ENCODE peak calls at places on chromosomes 12 and 14, in nine cellular contexts. L is fibroblast of lung, P is A549, F is type B pancreatic cell, U is tibial nerve, J is lower lobe of right lung, W is nephron progenitor cell, N is fibroblast of the aortic adventitia, X is natural killer cell. H is an unnamed sample.
A peak's percentile ranks its signal among the peaks of the same experiment; 100 is the strongest.

GRCh38 chr12:87202189-87202588 is 827.0 kb downstream of the C12orf50 start:
- DNase-seq in L (no peak), P (no peak), F (no peak), U (no peak), J (no peak), W (no peak), N (no peak), X (no peak), H (no peak)

GRCh38 chr12:99544457-99544856 is 103.1 kb upstream of the GARIN6 start:
- DNase-seq in L (no peak), P (no peak), F (no peak), U (no peak), J (no peak), W (no peak), N (no peak), X (no peak), H (no peak)

GRCh38 chr12:94123127-94123526 is 25.2 kb upstream of the PLXNC1 start:
- DNase-seq in L (no peak), P (no peak), F (no peak), U (no peak), J (no peak), W (no peak), N (no peak), X (no peak), H (no peak)

GRCh38 chr14:95885278-95885677 is 8.6 kb downstream of the TUNAR start:
- DNase-seq in L (no peak), P (no peak), F (no peak), U (no peak), J (no peak), W (no peak), N (no peak), X (no peak), H (no peak)

GRCh38 chr12:82708507-82708906 is 21.8 kb downstream of the TMTC2 start:
- DNase-seq in L (peak; percentile 5), P (no peak), F (no peak), U (no peak), J (no peak), W (no peak), N (no peak), X (no peak), H (no peak)

GRCh38 chr12:15278816-15279658 is 43.3 kb upstream of the PTPRO start:
- DNase-seq in L (peak; percentile 72), P (no peak), F (no peak), U (no peak), J (peak; percentile 89), W (no peak), N (peak; percentile 94), X (no peak), H (no peak)

GRCh38 chr12:108039794-108040193 is 89.3 kb upstream of the WSCD2 start:
- DNase-seq in L (no peak), P (no peak), F (no peak), U (no peak), J (no peak), W (no peak), N (no peak), X (no peak), H (no peak)

GRCh38 chr12:84272324-84272723 is 640.3 kb downstream of the SLC6A15 start:
- DNase-seq in L (no peak), P (no peak), F (no peak), U (no peak), J (no peak), W (no peak), N (no peak), X (no peak), H (no peak)

GRCh38 chr12:3896851-3897351 is 23.7 kb upstream of the PARP11 start:
- DNase-seq in L (no peak), P (no peak), F (no peak), U (no peak), J (no peak), W (no peak), N (no peak), X (no peak), H (no peak)

GRCh38 chr12:26054383-26054782 is 70.5 kb downstream of the BHLHE41 start:
- DNase-seq in L (no peak), P (no peak), F (no peak), U (no peak), J (no peak), W (no peak), N (no peak), X (no peak), H (no peak)

GRCh38 chr14:76955575-76956252 is 72.8 kb downstream of the IRF2BPL start:
- DNase-seq in L (peak; percentile 39), P (peak; percentile 60), F (no peak), U (no peak), J (no peak), W (no peak), N (no peak), X (peak; percentile 49), H (peak; percentile 32)

GRCh38 chr12:52796429-52796794 is 495 bp upstream of the KRT3 start:
- DNase-seq in L (no peak), P (no peak), F (no peak), U (no peak), J (no peak), W (no peak), N (no peak), X (no peak), H (no peak)

GRCh38 chr14:26841920-26842741 is 244.3 kb upstream of the NOVA1 start:
- DNase-seq in L (peak; percentile 99), P (peak; percentile 96), F (no peak), U (peak; percentile 46), J (no peak), W (no peak), N (peak; percentile 99), X (no peak), H (no peak)

GRCh38 chr14:88422919-88423318 is 37.5 kb downstream of the SPATA7 start:
- DNase-seq in L (peak; percentile 56), P (no peak), F (no peak), U (no peak), J (no peak), W (no peak), N (peak; percentile 55), X (no peak), H (no peak)

GRCh38 chr12:12338528-12339168 is 11.4 kb downstream of the MANSC1 start:
- DNase-seq in L (no peak), P (no peak), F (no peak), U (no peak), J (no peak), W (no peak), N (peak; percentile 70), X (no peak), H (no peak)

GRCh38 chr12:57795354-57795753 is 12.8 kb downstream of the TSFM start:
- DNase-seq in L (no peak), P (no peak), F (no peak), U (no peak), J (no peak), W (no peak), N (no peak), X (no peak), H (no peak)

GRCh38 chr12:96501139-96501741 is 11.9 kb downstream of the CFAP54 start:
- DNase-seq in L (peak; percentile 68), P (peak; percentile 84), F (no peak), U (no peak), J (no peak), W (no peak), N (peak; percentile 77), X (peak; percentile 23), H (no peak)

GRCh38 chr12:96501908-96502307 is 12.5 kb downstream of the CFAP54 start:
- DNase-seq in L (no peak), P (no peak), F (no peak), U (no peak), J (no peak), W (no peak), N (no peak), X (no peak), H (no peak)

GRCh38 chr12:96502477-96502876 is 13.1 kb downstream of the CFAP54 start:
- DNase-seq in L (no peak), P (peak; percentile 26), F (no peak), U (no peak), J (no peak), W (no peak), N (no peak), X (no peak), H (no peak)

GRCh38 chr12:96502949-96503532 is 13.7 kb downstream of the CFAP54 start:
- DNase-seq in L (no peak), P (no peak), F (no peak), U (no peak), J (no peak), W (no peak), N (no peak), X (no peak), H (no peak)

GRCh38 chr12:96500686-96501085 is 11.3 kb downstream of the CFAP54 start:
- DNase-seq in L (peak; percentile 71), P (no peak), F (no peak), U (no peak), J (no peak), W (no peak), N (peak; percentile 68), X (no peak), H (no peak)
- TF ChIP-seq CTCF in L (no peak), P (no peak), F (no peak), U (no peak), J (no peak), W (no peak), N (peak; percentile 34), X (no peak), H (no peak)

GRCh38 chr12:49626169-49626835 is 2.9 kb downstream of the PRPF40B start:
- DNase-seq in L (no peak), P (no peak), F (no peak), U (no peak), J (no peak), W (no peak), N (peak; percentile 27), X (no peak), H (no peak)
- TF ChIP-seq CTCF in L (no peak), P (no peak), F (no peak), U (no peak), J (no peak), W (no peak), N (peak; percentile 29), X (no peak), H (no peak)

DNA sequence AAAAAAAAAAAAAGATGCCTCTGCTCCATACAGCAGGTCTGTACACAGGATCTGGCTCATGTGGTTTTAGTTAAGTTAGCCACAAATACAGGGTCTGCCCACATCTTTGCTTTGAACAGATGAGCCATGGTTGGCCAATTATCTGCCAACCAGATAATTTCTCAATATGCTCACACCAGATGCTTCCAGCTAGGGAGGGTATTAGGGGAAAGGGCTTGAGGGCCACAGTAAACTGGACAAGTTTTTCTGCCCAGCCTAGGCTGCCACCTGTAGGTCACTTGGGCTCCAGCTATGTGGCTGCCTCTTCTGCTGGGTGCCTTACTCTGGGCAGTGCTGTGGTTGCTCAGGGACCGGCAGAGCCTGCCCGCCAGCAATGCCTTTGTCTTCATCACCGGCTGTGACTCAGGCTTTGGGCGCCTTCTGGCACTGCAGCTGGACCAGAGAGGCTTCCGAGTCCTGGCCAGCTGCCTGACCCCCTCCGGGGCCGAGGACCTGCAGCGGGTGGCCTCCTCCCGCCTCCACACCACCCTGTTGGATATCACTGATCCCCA is 776 bp downstream of the RDH5 start:
- DNase-seq in L (peak; percentile 93), P (peak; percentile 80), F (no peak), U (peak; percentile 33), J (peak; percentile 72), W (no peak), N (peak; percentile 92), X (no peak), H (no peak)
- TF ChIP-seq CTCF in L (peak; percentile 40), P (peak; percentile 70), F (peak; percentile 49), U (peak; percentile 67), J (peak; percentile 50), W (no peak), N (peak; percentile 71), X (no peak), H (no peak)

DNA sequence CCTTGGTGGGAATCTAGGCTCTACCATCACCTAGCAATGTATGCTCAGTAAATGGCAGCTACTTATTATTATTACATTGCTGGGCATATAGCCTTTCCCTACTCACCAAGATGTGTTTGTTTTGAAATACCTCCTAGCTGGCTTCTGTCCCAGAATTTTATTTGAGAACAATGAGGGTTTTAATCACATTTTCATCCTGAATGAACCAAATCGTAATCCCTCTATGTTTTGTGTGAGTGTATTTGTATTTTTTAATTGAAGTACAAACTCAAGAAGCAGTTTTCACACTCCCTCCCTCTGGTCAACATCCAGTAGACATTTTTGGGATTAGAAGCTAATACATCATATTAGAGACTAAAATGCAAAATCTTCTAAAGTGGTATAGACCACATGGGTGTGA is 7.6 kb downstream of the SLC7A8 start:
- DNase-seq in L (peak; percentile 36), P (no peak), F (no peak), U (no peak), J (no peak), W (no peak), N (peak; percentile 80), X (no peak), H (no peak)
- TF ChIP-seq CTCF in L (no peak), P (no peak), F (no peak), U (no peak), J (no peak), W (no peak), N (no peak), X (no peak), H (no peak)

H was measured in activated B cell treated with CpG ODN at 0.5 μM for 24 hours.